ENCODE peak calls at places on chromosomes 3 and 15, in four cellular contexts. Y, L, V and X are unnamed samples.

GRCh38 chr3:154334973-154335420 is 10.7 kb upstream of the DHX36 start:
- DNase-seq in Y (no peak), L (no peak), V (no peak), X (no peak)

GRCh38 chr3:147191795-147192385 is 214.5 kb downstream of the ZIC4 start:
- DNase-seq in Y (peak; percentile 7), L (no peak), V (no peak), X (no peak)

GRCh38 chr3:23086366-23086765 is 116.8 kb upstream of the UBE2E2 start:
- DNase-seq in Y (no peak), L (no peak), V (no peak), X (no peak)

GRCh38 chr3:42300013-42300412 is 34.0 kb upstream of the CCK start:
- DNase-seq in Y (peak; percentile 13), L (no peak), V (no peak), X (no peak)

GRCh38 chr3:97009427-97010019 is 195.1 kb downstream of the EPHA6 start:
- DNase-seq in Y (no peak), L (no peak), V (no peak), X (no peak)

GRCh38 chr3:131277836-131278497 is 103.6 kb upstream of the NUDT16 start:
- DNase-seq in Y (no peak), L (no peak), V (no peak), X (no peak)

GRCh38 chr3:149771652-149772271 is 19.5 kb upstream of the COMMD2 start:
- DNase-seq in Y (peak; percentile 43), L (peak; percentile 53), V (no peak), X (peak; percentile 17)

GRCh38 chr15:71291723-71292122 is 176.5 kb downstream of the THSD4 start:
- DNase-seq in Y (no peak), L (no peak), V (no peak), X (no peak)

GRCh38 chr15:73956276-73957086 is 30.2 kb downstream of the LOXL1 start:
- DNase-seq in Y (no peak), L (peak; percentile 23), V (no peak), X (no peak)

GRCh38 chr15:66085128-66085527 is 168.4 kb downstream of the MEGF11 start:
- DNase-seq in Y (no peak), L (no peak), V (no peak), X (no peak)

GRCh38 chr3:126916546-126916945 is 66.4 kb upstream of the PLXNA1 start:
- DNase-seq in Y (no peak), L (no peak), V (no peak), X (no peak)

GRCh38 chr3:26920579-26920978 is 298.0 kb downstream of the LRRC3B start:
- DNase-seq in Y (no peak), L (no peak), V (no peak), X (no peak)

GRCh38 chr3:46517016-46517770 is 19.4 kb downstream of the RTP3 start:
- DNase-seq in Y (no peak), L (no peak), V (no peak), X (no peak)

GRCh38 chr15:101057841-101058407 is 138.8 kb downstream of the LRRK1 start:
- DNase-seq in Y (no peak), L (no peak), V (peak; percentile 57), X (peak; percentile 3)

GRCh38 chr15:100695048-100695447 is 92.7 kb downstream of the ASB7 start:
- DNase-seq in Y (no peak), L (no peak), V (no peak), X (no peak)

GRCh38 chr3:169085827-169086226 is 577.7 kb downstream of the MECOM start:
- DNase-seq in Y (no peak), L (no peak), V (no peak), X (no peak)

GRCh38 chr3:195198424-195199346 is 72.3 kb downstream of the XXYLT1 start:
- DNase-seq in Y (no peak), L (no peak), V (no peak), X (no peak)

GRCh38 chr3:126959921-126960603 is 22.9 kb upstream of the PLXNA1 start:
- DNase-seq in Y (no peak), L (no peak), V (no peak), X (no peak)

GRCh38 chr15:51097553-51098330 is 3.0 kb upstream of the TNFAIP8L3 start:
- DNase-seq in Y (no peak), L (no peak), V (no peak), X (no peak)

GRCh38 chr3:172591876-172592771 is 68.9 kb upstream of the TNFSF10 start:
- DNase-seq in Y (peak; percentile 43), L (no peak), V (no peak), X (no peak)

GRCh38 chr3:109114746-109115145 is 3.2 kb downstream of the MORC1 start:
- DNase-seq in Y (no peak), L (no peak), V (no peak), X (no peak)

GRCh38 chr3:41975421-41976103 is 13.7 kb upstream of the ULK4 start:
- DNase-seq in Y (no peak), L (no peak), V (no peak), X (no peak)

GRCh38 chr3:129501630-129502029 is 26.8 kb upstream of the RHO start:
- DNase-seq in Y (no peak), L (no peak), V (no peak), X (no peak)

GRCh38 chr3:130601662-130602061 is 84.7 kb downstream of the COL6A6 start:
- DNase-seq in Y (no peak), L (no peak), V (no peak), X (no peak)

GRCh38 chr3:184539801-184540440 is 21.7 kb upstream of the EPHB3 start:
- DNase-seq in Y (no peak), L (no peak), V (peak; percentile 61), X (no peak)

GRCh38 chr3:142319094-142319493 is 93.7 kb upstream of the GK5 start:
- DNase-seq in Y (no peak), L (no peak), V (no peak), X (no peak)

GRCh38 chr15:96234109-96234892 is 96.2 kb upstream of the NR2F2 start:
- DNase-seq in Y (no peak), L (no peak), V (no peak), X (no peak)

GRCh38 chr3:70064194-70064787 is 64.8 kb downstream of the SAMMSON start:
- DNase-seq in Y (no peak), L (peak; percentile 19), V (no peak), X (no peak)

GRCh38 chr15:73927476-73928240 is 1.4 kb downstream of the LOXL1 start:
- DNase-seq in Y (peak; percentile 70), L (peak; percentile 64), V (no peak), X (no peak)

GRCh38 chr3:143084856-143085731 is 34.5 kb upstream of the CHST2 start:
- DNase-seq in Y (no peak), L (no peak), V (no peak), X (no peak)

GRCh38 chr3:99373088-99373875 is 265.1 kb upstream of the COL8A1 start:
- DNase-seq in Y (no peak), L (no peak), V (no peak), X (no peak)

GRCh38 chr3:134323966-134324962 is 50.0 kb downstream of the AMOTL2 start:
- DNase-seq in Y (no peak), L (no peak), V (peak; percentile 37), X (no peak)

GRCh38 chr3:30493912-30494311 is 112.5 kb upstream of the TGFBR2 start:
- DNase-seq in Y (no peak), L (peak; percentile 54), V (no peak), X (no peak)

GRCh38 chr15:68126415-68126814 is 72.3 kb downstream of the PIAS1 start:
- DNase-seq in Y (peak; percentile 60), L (peak; percentile 42), V (no peak), X (no peak)

GRCh38 chr3:32969656-32970055 is 18.2 kb downstream of the CCR4 start:
- DNase-seq in Y (no peak), L (no peak), V (no peak), X (no peak)

GRCh38 chr3:68893600-68894239 is 38.6 kb downstream of the TAFA4 start:
- DNase-seq in Y (no peak), L (no peak), V (no peak), X (peak; percentile 15)

GRCh38 chr15:101269479-101270223 is 7.6 kb downstream of the SELENOS start:
- DNase-seq in Y (no peak), L (no peak), V (no peak), X (no peak)

GRCh38 chr15:90062023-90062728 is 40.1 kb downstream of the IDH2 start:
- DNase-seq in Y (peak; percentile 91), L (peak; percentile 65), V (no peak), X (no peak)

GRCh38 chr3:194070634-194071409 is 65.1 kb upstream of the HES1 start:
- DNase-seq in Y (peak; percentile 78), L (peak; percentile 73), V (peak; percentile 89), X (peak; percentile 37)
- TF ChIP-seq EP300 in Y (no peak), L (no peak), V (no peak), X (no peak)

GRCh38 chr15:77739591-77740378 is 107.1 kb upstream of the LINGO1 start:
- DNase-seq in Y (no peak), L (no peak), V (no peak), X (no peak)
- TF ChIP-seq EP300 in Y (no peak), L (no peak), V (no peak), X (no peak)

GRCh38 chr15:29369261-29369660 is 99.6 kb upstream of the NSMCE3 start:
- DNase-seq in Y (no peak), L (no peak), V (no peak), X (no peak)
- TF ChIP-seq EP300 in Y (no peak), L (no peak), V (no peak), X (no peak)

GRCh38 chr3:153289334-153289808 is 127.3 kb downstream of the RAP2B start:
- DNase-seq in Y (no peak), L (no peak), V (no peak), X (no peak)
- TF ChIP-seq EP300 in Y (no peak), L (no peak), V (no peak), X (no peak)

GRCh38 chr3:16884748-16885587 is at the start of gene PLCL2:
- DNase-seq in Y (peak; percentile 61), L (peak; percentile 52), V (no peak), X (peak; percentile 16)

GRCh38 chr3:16887130-16887529 is 2.4 kb downstream of the PLCL2 start:
- DNase-seq in Y (no peak), L (no peak), V (no peak), X (no peak)

GRCh38 chr3:16885588-16885903 is 791 bp downstream of the PLCL2 start:
- DNase-seq in Y (no peak), L (no peak), V (no peak), X (no peak)

GRCh38 chr3:16884084-16884747 is 539 bp upstream of the PLCL2 start:
- DNase-seq in Y (peak; percentile 79), L (peak; percentile 77), V (peak; percentile 81), X (peak; percentile 25)

DNA sequence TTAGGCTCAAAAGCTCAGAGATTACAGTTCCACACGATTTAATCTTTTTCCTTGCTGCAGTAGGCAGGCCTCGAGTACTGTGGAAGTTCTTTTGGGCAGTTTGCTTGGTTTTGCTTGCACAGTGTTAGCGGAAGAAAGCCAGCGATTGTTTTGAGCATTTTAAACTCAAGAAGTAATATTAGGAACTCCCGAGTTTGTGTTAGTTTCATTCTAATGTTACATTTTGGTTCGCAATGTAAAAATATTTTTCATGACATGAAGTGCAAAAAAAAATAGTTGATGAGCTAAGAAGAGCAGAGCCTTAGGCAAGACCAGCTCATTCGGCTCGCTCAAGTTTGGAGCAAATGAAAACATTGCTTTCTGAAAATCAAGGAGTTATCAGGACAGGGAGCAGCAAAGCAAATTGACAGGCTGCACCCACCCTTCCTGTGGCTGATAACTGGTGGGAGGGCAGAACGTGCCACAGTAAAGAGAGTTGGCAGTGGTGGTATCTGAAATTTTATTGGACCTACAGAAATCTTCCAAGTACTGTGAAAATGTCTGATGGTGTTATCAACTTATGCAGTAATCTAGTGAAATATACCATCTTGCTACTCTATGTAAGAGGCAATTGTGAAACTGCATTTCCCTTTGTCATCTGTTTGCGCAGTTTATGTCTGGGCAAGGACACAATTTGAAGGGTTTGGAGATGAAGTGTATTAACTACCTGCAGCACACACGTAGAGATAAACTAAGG is 1.4 kb downstream of the PLCL2 start:
- DNase-seq in Y (no peak), L (no peak), V (no peak), X (no peak)
- TF ChIP-seq EP300 in Y (no peak), L (no peak), V (no peak), X (no peak)

GRCh38 chr3:6717026-6717943 is 143.6 kb upstream of the GRM7 start:
- DNase-seq in Y (no peak), L (no peak), V (no peak), X (no peak)
- TF ChIP-seq EP300 in Y (no peak), L (no peak), V (no peak), X (no peak)